ENCODE peak calls at places on chromosomes 4 and X, in seven cellular contexts. H is Peyer's patch, R is naive B cell, Q is progenitor cell of endocrine pancreas, L is neural crest cell, N is GM13976, V is NCI-H1092. O is an unnamed sample.

GRCh38 chr4:134326866-134327265 is 125.3 kb upstream of the PABPC4L start:
- DNase-seq in L (no peak), N (no peak), H (no peak), Q (no peak), V (no peak), R (no peak), O (no peak)

GRCh38 chrX:121642415-121642814 is 595.0 kb downstream of the GLUD2 start:
- DNase-seq in R (no peak), Q (no peak), H (no peak), L (no peak), V (no peak), N (no peak), O (no peak)

GRCh38 chr4:70196855-70197254 is 1.3 kb downstream of the ODAM start:
- DNase-seq in V (no peak), Q (no peak), L (no peak), N (no peak), R (no peak), H (no peak), O (no peak)

GRCh38 chr4:141427726-141428296 is 207.1 kb downstream of the ZNF330 start:
- DNase-seq in V (no peak), H (no peak), R (no peak), N (no peak), Q (no peak), L (no peak), O (no peak)

GRCh38 chrX:103716967-103717366 is 6.3 kb downstream of the TMEM31 start:
- DNase-seq in H (no peak), N (no peak), V (no peak), L (no peak), Q (no peak), R (no peak), O (no peak)

GRCh38 chrX:22325091-22325490 is 52.4 kb downstream of the CBLL2 start:
- DNase-seq in Q (no peak), H (no peak), R (no peak), N (no peak), V (no peak), L (no peak), O (no peak)

GRCh38 chr4:182339246-182339645 is 96.0 kb downstream of the TENM3 start:
- DNase-seq in V (no peak), H (no peak), R (no peak), Q (no peak), N (no peak), L (no peak), O (no peak)

GRCh38 chr4:108555701-108556100 is 64.7 kb upstream of the RPL34 start:
- DNase-seq in N (no peak), L (no peak), Q (no peak), H (no peak), R (no peak), V (no peak), O (no peak)

GRCh38 chr4:43066415-43066814 is 173.9 kb downstream of the GRXCR1 start:
- DNase-seq in R (no peak), N (no peak), L (no peak), V (no peak), H (no peak), Q (no peak), O (no peak)

GRCh38 chr4:140109626-140110213 is 44.3 kb downstream of the MAML3 start:
- DNase-seq in N (no peak), V (peak; percentile 10), L (no peak), R (no peak), Q (no peak), H (no peak), O (no peak)

GRCh38 chr4:52135166-52135565 is 84.1 kb downstream of the SPATA18 start:
- DNase-seq in N (no peak), V (no peak), L (no peak), R (no peak), H (no peak), Q (no peak), O (no peak)

GRCh38 chr4:170853422-170854021 is 763.8 kb upstream of the AADAT start:
- DNase-seq in L (peak; percentile 45), Q (peak; percentile 22), N (peak; percentile 23), R (no peak), V (no peak), H (no peak), O (peak; percentile 67)

GRCh38 chr4:92996533-92996932 is 692.8 kb downstream of the GRID2 start:
- DNase-seq in Q (no peak), V (no peak), L (no peak), R (no peak), N (no peak), H (no peak), O (no peak)

GRCh38 chr4:183797445-183798248 is 107.5 kb upstream of the STOX2 start:
- DNase-seq in Q (peak; percentile 54), L (peak; percentile 47), N (peak; percentile 46), H (no peak), R (no peak), V (no peak), O (no peak)

GRCh38 chr4:180913750-180914149 is 1329.5 kb upstream of the TENM3 start:
- DNase-seq in Q (no peak), L (no peak), R (no peak), N (no peak), V (no peak), H (no peak), O (no peak)